ENCODE peak calls at places on chromosomes 1 and 21, in six cellular contexts. H is Caco-2, L is mucosa of descending colon, W is heart left ventricle, Q is hepatocyte, U is mammary epithelial cell. Z is an unnamed sample.

GRCh38 chr1:118186026-118186425 is 998 bp upstream of the SPAG17 start:
- DNase-seq in H (no peak), L (no peak), W (no peak), Q (no peak), U (no peak), Z (no peak)

GRCh38 chr1:1311107-1312104 is 3.0 kb downstream of the PUSL1 start:
- DNase-seq in H (no peak), L (no peak), W (no peak), Q (no peak), U (no peak), Z (no peak)

GRCh38 chr21:45308211-45309068 is 20.7 kb upstream of the POFUT2 start:
- DNase-seq in H (peak; percentile 33), L (peak; percentile 49), W (no peak), Q (peak; percentile 78), U (no peak), Z (peak; percentile 4)

GRCh38 chr1:18469514-18469913 is 11.2 kb upstream of the KLHDC7A start:
- DNase-seq in H (no peak), L (no peak), W (no peak), Q (no peak), U (no peak), Z (no peak)

GRCh38 chr1:64540265-64540791 is 70.4 kb downstream of the CACHD1 start:
- DNase-seq in H (no peak), L (no peak), W (no peak), Q (peak; percentile 26), U (no peak), Z (no peak)

GRCh38 chr1:94011129-94011528 is 101.9 kb upstream of the GCLM start:
- DNase-seq in H (no peak), L (no peak), W (no peak), Q (no peak), U (no peak), Z (no peak)

GRCh38 chr1:41695118-41695517 is 210.6 kb upstream of the EDN2 start:
- DNase-seq in H (no peak), L (no peak), W (peak; percentile 77), Q (no peak), U (no peak), Z (no peak)

GRCh38 chr1:175840787-175841186 is 97.4 kb upstream of the TNR start:
- DNase-seq in H (no peak), L (no peak), W (no peak), Q (no peak), U (no peak), Z (no peak)

GRCh38 chr1:180112979-180113650 is 41.6 kb upstream of the QSOX1 start:
- DNase-seq in H (no peak), L (no peak), W (no peak), Q (no peak), U (no peak), Z (no peak)

GRCh38 chr1:199135901-199136300 is 497.1 kb downstream of the PTPRC start:
- DNase-seq in H (no peak), L (no peak), W (no peak), Q (no peak), U (no peak), Z (no peak)

GRCh38 chr1:33997127-33998047 is 133.5 kb downstream of the HMGB4 start:
- DNase-seq in H (no peak), L (no peak), W (no peak), Q (no peak), U (no peak), Z (peak; percentile 15)

GRCh38 chr1:185054365-185055060 is 9.2 kb downstream of the RNF2 start:
- DNase-seq in H (no peak), L (no peak), W (no peak), Q (no peak), U (no peak), Z (no peak)

GRCh38 chr1:174262747-174263241 is 103.5 kb downstream of the RABGAP1L start:
- DNase-seq in H (no peak), L (no peak), W (no peak), Q (peak; percentile 54), U (peak; percentile 70), Z (no peak)

GRCh38 chr1:234702342-234703000 is 92.5 kb upstream of the IRF2BP2 start:
- DNase-seq in H (no peak), L (no peak), W (peak; percentile 61), Q (no peak), U (no peak), Z (no peak)

GRCh38 chr1:185478878-185479277 is 161.8 kb upstream of the IVNS1ABP start:
- DNase-seq in H (no peak), L (no peak), W (no peak), Q (no peak), U (no peak), Z (no peak)

GRCh38 chr21:38297871-38298270 is 41.1 kb downstream of the KCNJ15 start:
- DNase-seq in H (no peak), L (no peak), W (no peak), Q (no peak), U (no peak), Z (no peak)

GRCh38 chr21:44391345-44392091 is 38.1 kb downstream of the TRPM2 start:
- DNase-seq in H (no peak), L (no peak), W (peak; percentile 65), Q (no peak), U (no peak), Z (peak; percentile 61)

GRCh38 chr1:45050931-45051748 is 39.1 kb downstream of the UROD start:
- DNase-seq in H (no peak), L (no peak), W (no peak), Q (no peak), U (no peak), Z (no peak)

GRCh38 chr1:211714154-211714553 is 38.7 kb upstream of the NEK2 start:
- DNase-seq in H (no peak), L (no peak), W (no peak), Q (no peak), U (no peak), Z (no peak)

GRCh38 chr1:36224537-36225297 is 474 bp downstream of the THRAP3 start:
- DNase-seq in H (peak; percentile 78), L (no peak), W (peak; percentile 83), Q (peak; percentile 89), U (peak; percentile 87), Z (peak; percentile 92)

GRCh38 chr1:19079541-19079940 is 123.1 kb upstream of the IFFO2 start:
- DNase-seq in H (no peak), L (no peak), W (no peak), Q (no peak), U (no peak), Z (no peak)

GRCh38 chr1:48654606-48655210 is 122.0 kb downstream of the BEND5 start:
- DNase-seq in H (no peak), L (no peak), W (no peak), Q (no peak), U (no peak), Z (no peak)

GRCh38 chr1:193542668-193543067 is 356.3 kb upstream of the B3GALT2 start:
- DNase-seq in H (no peak), L (no peak), W (no peak), Q (peak; percentile 25), U (no peak), Z (no peak)

GRCh38 chr21:41966872-41967621 is 13.2 kb upstream of the C2CD2 start:
- DNase-seq in H (no peak), L (no peak), W (no peak), Q (no peak), U (no peak), Z (peak; percentile 37)

GRCh38 chr1:30744060-30744756 is 13.4 kb downstream of the LAPTM5 start:
- DNase-seq in H (no peak), L (no peak), W (no peak), Q (no peak), U (peak; percentile 54), Z (no peak)

DNA sequence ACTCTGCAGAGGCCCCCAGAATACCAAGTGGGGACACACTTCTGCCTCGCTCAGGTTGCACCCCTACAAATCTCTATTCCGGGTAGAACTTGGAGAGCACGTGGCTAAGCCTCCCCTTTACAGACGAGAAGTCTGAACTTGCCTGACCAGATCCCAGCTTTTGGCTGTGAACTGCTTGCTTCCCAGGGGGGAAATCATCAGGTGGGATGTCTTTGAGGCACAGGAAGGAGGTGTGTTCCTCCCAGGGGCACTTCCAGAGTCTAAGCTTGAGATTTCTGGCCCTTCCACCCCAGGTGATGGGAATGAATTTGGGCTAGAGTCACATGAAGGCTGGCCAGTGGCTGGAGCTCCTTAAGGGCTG is 1.3 kb upstream of the S100A3 start:
- DNase-seq in H (no peak), L (no peak), W (peak; percentile 13), Q (no peak), U (no peak), Z (no peak)
- H3K4me1 ChIP-seq in H (peaks cover 52% of the 10 kb centered on the region), L (peaks cover 14% of the 10 kb centered on the region), W (peaks cover 31% of the 10 kb centered on the region), Q (peaks cover 51% of the 10 kb centered on the region), U (peaks cover 53% of the 10 kb centered on the region), Z (peaks cover 70% of the 10 kb centered on the region)

DNA sequence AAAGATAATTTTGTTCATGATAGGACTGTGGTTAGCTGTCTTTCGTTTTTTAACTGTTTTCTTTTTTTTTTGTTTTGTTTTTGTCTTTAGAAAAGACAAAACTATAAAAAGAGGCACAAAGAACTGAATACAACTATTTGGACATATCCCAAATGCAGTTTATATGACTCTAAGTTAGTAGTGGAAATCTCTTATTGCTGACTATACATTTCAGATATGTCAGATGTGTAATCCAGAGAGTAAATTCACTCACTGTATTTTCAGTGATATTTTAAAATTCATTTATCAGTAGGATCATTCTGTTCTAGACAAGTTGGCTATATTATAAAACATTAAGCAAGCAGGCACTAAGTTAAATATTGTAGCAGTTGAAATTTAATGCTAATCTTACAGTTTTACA is 5.7 kb downstream of the RAP1A start:
- DNase-seq in H (no peak), L (no peak), W (no peak), Q (no peak), U (no peak), Z (no peak)
- H3K4me1 ChIP-seq in H (peaks cover 16% of the 10 kb centered on the region), L (peaks cover 38% of the 10 kb centered on the region), W (peaks cover 16% of the 10 kb centered on the region), Q (peaks cover 9% of the 10 kb centered on the region), U (peaks cover 11% of the 10 kb centered on the region), Z (peaks cover 59% of the 10 kb centered on the region)

GRCh38 chr1:113780363-113781146 is 21.3 kb upstream of the PHTF1 start:
- DNase-seq in H (no peak), L (no peak), W (no peak), Q (no peak), U (no peak), Z (no peak)

GRCh38 chr1:113782451-113782850 is 23.2 kb upstream of the PHTF1 start:
- DNase-seq in H (no peak), L (no peak), W (no peak), Q (no peak), U (no peak), Z (no peak)

GRCh38 chr1:113783254-113784103 is 24.2 kb upstream of the PHTF1 start:
- DNase-seq in H (no peak), L (no peak), W (peak; percentile 25), Q (no peak), U (peak; percentile 12), Z (no peak)

GRCh38 chr1:113786055-113786454 is 26.2 kb downstream of the RSBN1 start:
- DNase-seq in H (no peak), L (no peak), W (no peak), Q (peak; percentile 21), U (peak; percentile 35), Z (no peak)

GRCh38 chr1:113784104-113784779 is 25.0 kb upstream of the PHTF1 start:
- DNase-seq in H (no peak), L (no peak), W (no peak), Q (no peak), U (peak; percentile 20), Z (no peak)
- H3K4me1 ChIP-seq in H (peaks cover 29% of the 10 kb centered on the region), L (peaks cover 43% of the 10 kb centered on the region), W (peaks cover 24% of the 10 kb centered on the region), Q (peaks cover 18% of the 10 kb centered on the region), U (no peaks in the 10 kb centered on the region), Z (peaks cover 27% of the 10 kb centered on the region)

DNA sequence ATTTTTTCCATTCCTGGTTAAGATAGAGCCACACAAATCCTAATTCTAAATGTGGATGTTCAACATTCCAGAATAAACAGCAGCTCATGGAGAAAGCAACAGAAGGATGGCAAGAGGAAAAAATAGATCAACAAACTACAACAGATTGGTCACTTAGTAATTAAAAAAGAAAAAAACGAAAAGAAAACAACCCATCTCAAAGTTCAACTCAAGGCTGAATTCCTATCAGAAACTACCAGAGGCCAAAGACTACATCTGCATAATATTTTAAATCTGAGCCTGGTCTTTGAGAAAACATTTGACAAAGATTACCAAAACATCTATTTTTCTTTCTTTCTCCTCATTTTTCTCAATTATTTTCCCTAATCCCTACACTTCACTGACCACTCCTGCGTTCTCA is 69.9 kb downstream of the TGFBR3 start:
- DNase-seq in H (no peak), L (no peak), W (no peak), Q (no peak), U (no peak), Z (no peak)
- H3K4me1 ChIP-seq in H (no peaks in the 10 kb centered on the region), L (peaks cover 14% of the 10 kb centered on the region), W (peaks cover 5% of the 10 kb centered on the region), Q (peaks cover 15% of the 10 kb centered on the region), U (no peaks in the 10 kb centered on the region), Z (no peaks in the 10 kb centered on the region)

Z was measured in ascending aorta.